ENCODE peak calls at places on chromosomes 1 and 21, in five cellular contexts. L is effector memory CD8-positive, alpha-beta T cell; X is GM18507; B is GM04503; R is T-helper 2 cell treated with Interferon-gamma antibody and Interleukin-4, amounts not matched to agents 5 μg/mL and 100 μg/mL, for 36 hours. T is an unnamed sample.

GRCh38 chr1:232472485-232473041 is 157.4 kb downstream of the SIPA1L2 start:
- DNase-seq in L (no peak), X (no peak), B (peak), R (no peak), T (peak)

GRCh38 chr1:87292684-87293493 is 35.8 kb upstream of the LMO4 start:
- DNase-seq in L (peak), X (peak), B (no peak), R (peak), T (peak)

GRCh38 chr1:231315887-231316286 is 21.8 kb downstream of the EXOC8 start:
- DNase-seq in L (peak), X (peak), B (no peak), R (peak), T (peak)

GRCh38 chr21:33492571-33492970 is 1.1 kb upstream of the DNAJC28 start:
- DNase-seq in L (no peak), X (no peak), B (no peak), R (no peak), T (peak)

GRCh38 chr1:175314300-175314699 is 121.7 kb upstream of the KIAA0040 start:
- DNase-seq in L (no peak), X (no peak), B (no peak), R (no peak), T (no peak)

GRCh38 chr1:181216571-181216994 is 128.1 kb downstream of the IER5 start:
- DNase-seq in L (no peak), X (no peak), B (no peak), R (no peak), T (no peak)

GRCh38 chr1:18110968-18111367 is 3.4 kb downstream of the IGSF21 start:
- DNase-seq in L (no peak), X (no peak), B (no peak), R (no peak), T (no peak)

GRCh38 chr1:42733415-42734200 is 6.4 kb downstream of the CLDN19 start:
- DNase-seq in L (no peak), X (no peak), B (no peak), R (no peak), T (no peak)

GRCh38 chr21:31959881-31960280 is 87.1 kb downstream of the HUNK start:
- DNase-seq in L (no peak), X (no peak), B (no peak), R (no peak), T (no peak)

GRCh38 chr1:93613895-93614294 is 67.7 kb downstream of the BCAR3 start:
- DNase-seq in L (no peak), X (no peak), B (peak), R (no peak), T (peak)

GRCh38 chr1:226548281-226549093 is at the start of gene STUM:
- DNase-seq in L (no peak), X (no peak), B (no peak), R (no peak), T (no peak)

GRCh38 chr1:113941245-113941559 is 12.1 kb downstream of the HIPK1 start:
- DNase-seq in L (no peak), X (no peak), B (no peak), R (no peak), T (no peak)

GRCh38 chr21:14384453-14384852 is 1.5 kb upstream of the HSPA13 start:
- DNase-seq in L (no peak), X (no peak), B (no peak), R (no peak), T (no peak)

GRCh38 chr1:201970334-201971159 is 11.9 kb upstream of the RNPEP start:
- DNase-seq in L (no peak), X (no peak), B (no peak), R (no peak), T (no peak)

GRCh38 chr1:206036661-206037455 is 13.2 kb upstream of the CTSE start:
- DNase-seq in L (no peak), X (no peak), B (no peak), R (no peak), T (no peak)

GRCh38 chr1:186403632-186404031 is 28.0 kb downstream of the ODR4 start:
- DNase-seq in L (no peak), X (no peak), B (no peak), R (no peak), T (no peak)

GRCh38 chr1:86875722-86876121 is 38.2 kb downstream of the SELENOF start:
- DNase-seq in L (no peak), X (no peak), B (no peak), R (no peak), T (no peak)

GRCh38 chr1:8742022-8742924 is 75.2 kb downstream of the RERE start:
- DNase-seq in L (no peak), X (no peak), B (no peak), R (no peak), T (no peak)

GRCh38 chr1:28927442-28928305 is 13.3 kb downstream of the EPB41 start:
- DNase-seq in L (no peak), X (no peak), B (no peak), R (no peak), T (peak)

GRCh38 chr1:111988743-111989453 is 570 bp downstream of the KCND3 start:
- DNase-seq in L (no peak), X (no peak), B (no peak), R (peak), T (no peak)

T was measured in fibroblast of the aortic adventitia.